ENCODE peak calls at places on chromosomes 2 and 18, in ten cellular contexts. B is pancreas, A is left ventricle myocardium inferior, V is heart left ventricle, D is heart right ventricle, K is neural progenitor cell, Q is uterus, G is spleen, E is MM.1S, O is fibroblast of lung. W is an unnamed sample.

GRCh38 chr18:78983530-78983929 is 3.9 kb downstream of the SALL3 start:
- DNase-seq in K (peak; percentile 47), O (no peak), Q (no peak), E (no peak), A (no peak), D (no peak), G (no peak), V (no peak), B (no peak), W (no peak)

GRCh38 chr2:126835811-126836210 is 62.9 kb upstream of the TEX51 start:
- DNase-seq in D (no peak), B (no peak), A (no peak), Q (no peak), E (no peak), O (no peak), G (peak; percentile 58), K (no peak), V (no peak), W (no peak)

GRCh38 chr2:18749912-18750526 is 160.7 kb upstream of the NT5C1B start:
- DNase-seq in V (no peak), K (peak; percentile 56), Q (peak; percentile 73), B (no peak), E (peak; percentile 54), D (no peak), G (no peak), O (peak; percentile 79), A (no peak), W (no peak)

GRCh38 chr2:81007104-81007503 is 702.6 kb upstream of the LRRTM1 start:
- DNase-seq in V (no peak), D (no peak), A (no peak), B (no peak), E (peak; percentile 17), K (no peak), G (no peak), O (no peak), Q (no peak), W (no peak)

GRCh38 chr2:40169430-40169829 is 282.5 kb downstream of the SLC8A1 start:
- DNase-seq in D (no peak), A (no peak), E (no peak), K (no peak), G (no peak), V (no peak), O (no peak), B (no peak), Q (no peak), W (peak; percentile 57)

GRCh38 chr2:30422437-30422805 is 24.6 kb upstream of the LCLAT1 start:
- DNase-seq in O (no peak), E (no peak), V (no peak), Q (no peak), G (peak; percentile 85), K (no peak), D (no peak), B (no peak), A (peak; percentile 29), W (no peak)

GRCh38 chr2:238082858-238083257 is 17.3 kb upstream of the ESPNL start:
- DNase-seq in D (no peak), K (no peak), A (no peak), G (no peak), O (no peak), Q (no peak), B (no peak), E (no peak), V (no peak), W (no peak)

GRCh38 chr2:26654061-26654340 is 12.8 kb upstream of the CIB4 start:
- DNase-seq in D (no peak), Q (no peak), V (no peak), G (no peak), A (no peak), K (no peak), E (no peak), O (no peak), B (no peak), W (no peak)

DNA sequence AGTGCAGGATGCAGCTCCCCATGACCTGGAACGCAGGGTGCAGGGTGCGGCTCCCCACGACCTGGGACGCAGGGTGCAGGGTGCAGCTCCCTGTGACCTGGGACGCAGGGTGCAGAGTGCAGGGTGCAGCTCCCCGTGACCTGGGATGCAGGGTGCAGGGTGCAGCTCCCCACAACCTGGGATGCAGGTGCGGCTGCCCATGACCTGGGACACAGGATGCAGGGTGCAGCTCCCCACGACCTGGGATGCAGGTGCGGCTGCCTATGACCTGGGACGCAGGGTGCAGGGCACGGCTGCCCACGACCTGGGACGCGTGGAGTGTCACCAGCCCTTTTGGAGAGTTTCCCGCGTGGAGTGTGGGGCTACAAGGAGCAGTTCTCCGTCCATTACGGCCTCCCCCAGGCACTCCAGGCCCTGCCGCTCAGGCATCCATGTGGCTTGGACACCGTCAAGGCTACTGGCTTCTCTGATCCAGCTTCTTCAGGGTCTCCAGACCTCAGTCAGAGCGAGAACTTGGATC is 38.7 kb downstream of the PXDN start:
- DNase-seq in G (no peak), E (no peak), K (no peak), D (no peak), A (no peak), V (no peak), O (no peak), Q (no peak), B (no peak), W (no peak)
- H3K27me3 ChIP-seq in G (no peaks in the 10 kb centered on the region), E (no peaks in the 10 kb centered on the region), K (peaks cover 48% of the 10 kb centered on the region), D (no peaks in the 10 kb centered on the region), A (peaks cover 8% of the 10 kb centered on the region), V (no peaks in the 10 kb centered on the region), O (no peaks in the 10 kb centered on the region), Q (no peaks in the 10 kb centered on the region), B (no peaks in the 10 kb centered on the region), W (no peaks in the 10 kb centered on the region)

GRCh38 chr2:207470700-207471070 is 59.1 kb upstream of the CREB1 start:
- DNase-seq in E (no peak), Q (no peak), O (no peak), K (no peak), V (no peak), D (no peak), G (no peak), A (no peak), B (no peak), W (no peak)

GRCh38 chr2:207469380-207469779 is 60.4 kb upstream of the CREB1 start:
- DNase-seq in V (no peak), G (no peak), D (no peak), Q (no peak), O (no peak), A (no peak), B (no peak), E (no peak), K (no peak), W (no peak)

GRCh38 chr2:207469953-207470699 is 59.6 kb upstream of the CREB1 start:
- DNase-seq in O (no peak), E (no peak), D (no peak), A (no peak), V (no peak), Q (no peak), G (no peak), K (no peak), B (no peak), W (no peak)

GRCh38 chr2:207467716-207468347 is 61.9 kb upstream of the CREB1 start:
- DNase-seq in O (peak; percentile 89), Q (no peak), A (no peak), V (no peak), G (no peak), D (no peak), E (no peak), K (no peak), B (no peak), W (peak; percentile 69)

DNA sequence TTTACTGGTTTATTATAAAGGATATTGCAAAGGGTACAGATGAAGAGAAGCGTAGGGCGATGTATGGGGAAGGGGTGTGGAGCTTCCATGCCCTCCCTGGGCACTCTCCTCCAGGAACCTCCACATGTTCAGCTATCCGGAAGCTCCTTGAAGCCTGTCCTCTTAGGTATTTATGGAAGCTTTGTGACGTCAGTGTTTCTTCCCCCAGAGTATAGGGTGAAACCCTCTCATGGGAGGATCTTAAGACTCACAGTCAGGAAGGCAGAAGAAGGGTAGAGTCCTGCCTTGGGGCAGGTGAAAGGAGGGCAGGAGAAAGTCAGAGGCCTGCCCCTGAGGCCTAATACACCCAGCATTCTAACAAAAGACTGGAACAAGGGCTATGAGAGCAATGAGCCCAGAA is 61.3 kb upstream of the CREB1 start:
- DNase-seq in V (no peak), Q (no peak), A (no peak), G (no peak), E (no peak), B (no peak), D (no peak), O (no peak), K (no peak), W (no peak)
- TF ChIP-seq CTCF in V (no peak), Q (no peak), A (no peak), G (no peak), E (no peak), B (no peak), D (no peak), O (no peak), K (no peak), W (no peak)

DNA sequence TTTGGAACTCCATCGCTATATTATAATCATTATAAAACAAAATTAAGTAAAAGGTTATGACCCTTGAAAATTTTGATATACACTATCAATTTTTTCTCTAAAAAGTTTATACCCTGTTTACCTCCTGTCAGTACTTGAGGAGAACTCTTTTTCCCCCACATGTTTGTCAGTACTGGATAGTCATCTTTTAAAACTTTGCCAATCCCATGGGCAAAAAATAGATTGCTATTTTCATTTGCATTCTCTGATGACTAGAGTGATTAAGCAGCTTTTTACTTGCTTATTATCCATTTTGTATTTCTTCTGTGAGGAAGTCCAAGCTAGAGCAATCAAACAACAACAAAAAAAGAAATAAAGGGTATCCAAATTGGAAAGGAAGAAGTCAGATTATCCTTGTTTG is 76.4 kb downstream of the DGKD start:
- DNase-seq in O (no peak), Q (no peak), K (no peak), B (no peak), E (no peak), D (no peak), A (no peak), V (no peak), G (no peak), W (no peak)
- H3K4me1 ChIP-seq in O (no peaks in the 10 kb centered on the region), Q (no peaks in the 10 kb centered on the region), K (no peaks in the 10 kb centered on the region), B (no peaks in the 10 kb centered on the region), E (no peaks in the 10 kb centered on the region), D (peaks cover 66% of the 10 kb centered on the region), A (peaks cover 78% of the 10 kb centered on the region), V (no peaks in the 10 kb centered on the region), G (peaks cover 43% of the 10 kb centered on the region), W (peaks cover 8% of the 10 kb centered on the region)

GRCh38 chr2:109702250-109702985 is 88.3 kb downstream of the SOWAHC start:
- DNase-seq in O (peak; percentile 64), G (no peak), Q (no peak), K (no peak), D (no peak), B (no peak), V (no peak), E (no peak), A (no peak), W (peak; percentile 99)

GRCh38 chr2:109703076-109703475 is 88.9 kb downstream of the SOWAHC start:
- DNase-seq in G (no peak), B (no peak), E (no peak), A (no peak), Q (no peak), K (no peak), D (no peak), O (peak; percentile 66), V (no peak), W (peak; percentile 71)

GRCh38 chr2:109700680-109701274 is 86.6 kb downstream of the SOWAHC start:
- DNase-seq in O (no peak), Q (no peak), E (no peak), K (no peak), B (no peak), V (no peak), D (no peak), A (no peak), G (no peak), W (no peak)

GRCh38 chr2:109701362-109701761 is 87.2 kb downstream of the SOWAHC start:
- DNase-seq in Q (no peak), B (no peak), V (no peak), K (peak; percentile 41), O (no peak), G (no peak), A (no peak), D (no peak), E (no peak), W (no peak)

DNA sequence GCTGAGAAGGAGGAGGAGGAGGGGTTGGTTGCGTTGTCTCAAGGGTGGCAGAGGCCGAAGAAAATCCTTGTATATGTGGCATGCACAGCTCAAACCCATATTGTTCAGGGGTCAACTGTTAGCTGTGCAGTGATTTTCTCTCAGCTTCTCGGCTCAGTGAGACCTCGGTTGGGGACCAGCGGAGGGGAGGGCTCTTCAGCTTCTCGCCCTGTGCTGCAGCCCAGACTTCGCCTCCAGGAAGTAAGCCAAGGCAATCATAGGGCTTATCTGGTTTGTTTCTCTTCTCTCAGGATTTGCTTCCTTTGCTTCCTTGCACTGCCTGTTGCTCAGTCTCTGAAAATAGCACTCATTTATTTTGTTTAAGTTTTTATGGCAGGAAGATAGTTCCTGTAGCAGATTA is 85.5 kb downstream of the SOWAHC start:
- DNase-seq in K (peak; percentile 38), E (no peak), D (no peak), O (peak; percentile 6), A (no peak), B (no peak), G (no peak), V (no peak), Q (no peak), W (no peak)
- H3K27me3 ChIP-seq in K (no peaks in the 10 kb centered on the region), E (no peaks in the 10 kb centered on the region), D (no peaks in the 10 kb centered on the region), O (no peaks in the 10 kb centered on the region), A (no peaks in the 10 kb centered on the region), B (no peaks in the 10 kb centered on the region), G (no peaks in the 10 kb centered on the region), V (no peaks in the 10 kb centered on the region), Q (no peaks in the 10 kb centered on the region), W (no peaks in the 10 kb centered on the region)

W was measured in foreskin keratinocyte.